ENCODE peak calls at places on chromosomes 12 and 14, in nine cellular contexts. One of them, this sample, is unnamed.

GRCh38 chr14:63282997-63283396 is 35.7 kb downstream of the GPHB5 start:
- DNase-seq in activated CD4-positive, alpha-beta T cell treated with anti-CD3 and anti-CD28 coated beads, Interleukin-2, amount 10 ng/mL, durations not matched to agents 7 days and 5 days: no peak
- DNase-seq in memory B cell: no peak
- DNase-seq in heart left ventricle: no peak
- DNase-seq in cortex of kidney: no peak
- DNase-seq in progenitor cell of endocrine pancreas: no peak
- DNase-seq in psoas muscle: no peak
- DNase-seq in GM12891: no peak
- DNase-seq in GM12865: peak
- DNase-seq in this sample: no peak

GRCh38 chr12:12510141-12510540 is 52.5 kb downstream of the DUSP16 start:
- DNase-seq in activated CD4-positive, alpha-beta T cell treated with anti-CD3 and anti-CD28 coated beads, Interleukin-2, amount 10 ng/mL, durations not matched to agents 7 days and 5 days: no peak
- DNase-seq in memory B cell: no peak
- DNase-seq in heart left ventricle: no peak
- DNase-seq in cortex of kidney: no peak
- DNase-seq in progenitor cell of endocrine pancreas: no peak
- DNase-seq in psoas muscle: no peak
- DNase-seq in GM12891: no peak
- DNase-seq in GM12865: no peak
- DNase-seq in this sample: no peak

GRCh38 chr12:102232446-102232845 is 34.8 kb upstream of the PMCH start:
- DNase-seq in activated CD4-positive, alpha-beta T cell treated with anti-CD3 and anti-CD28 coated beads, Interleukin-2, amount 10 ng/mL, durations not matched to agents 7 days and 5 days: no peak
- DNase-seq in memory B cell: no peak
- DNase-seq in heart left ventricle: peak
- DNase-seq in cortex of kidney: no peak
- DNase-seq in progenitor cell of endocrine pancreas: no peak
- DNase-seq in psoas muscle: no peak
- DNase-seq in GM12891: no peak
- DNase-seq in GM12865: no peak
- DNase-seq in this sample: no peak

GRCh38 chr14:91387135-91387849 is 30.3 kb downstream of the CCDC88C start:
- DNase-seq in activated CD4-positive, alpha-beta T cell treated with anti-CD3 and anti-CD28 coated beads, Interleukin-2, amount 10 ng/mL, durations not matched to agents 7 days and 5 days: no peak
- DNase-seq in memory B cell: no peak
- DNase-seq in heart left ventricle: no peak
- DNase-seq in cortex of kidney: no peak
- DNase-seq in progenitor cell of endocrine pancreas: no peak
- DNase-seq in psoas muscle: peak
- DNase-seq in GM12891: no peak
- DNase-seq in GM12865: no peak
- DNase-seq in this sample: no peak

GRCh38 chr14:73237219-73237785 is at the start of gene PAPLN:
- DNase-seq in activated CD4-positive, alpha-beta T cell treated with anti-CD3 and anti-CD28 coated beads, Interleukin-2, amount 10 ng/mL, durations not matched to agents 7 days and 5 days: no peak
- DNase-seq in memory B cell: peak
- DNase-seq in heart left ventricle: no peak
- DNase-seq in cortex of kidney: no peak
- DNase-seq in progenitor cell of endocrine pancreas: no peak
- DNase-seq in psoas muscle: peak
- DNase-seq in GM12891: no peak
- DNase-seq in GM12865: no peak
- DNase-seq in this sample: no peak

GRCh38 chr12:95218852-95219171 is 1.2 kb downstream of the VEZT start:
- DNase-seq in activated CD4-positive, alpha-beta T cell treated with anti-CD3 and anti-CD28 coated beads, Interleukin-2, amount 10 ng/mL, durations not matched to agents 7 days and 5 days: peak
- DNase-seq in memory B cell: peak
- DNase-seq in heart left ventricle: no peak
- DNase-seq in cortex of kidney: no peak
- DNase-seq in progenitor cell of endocrine pancreas: no peak
- DNase-seq in psoas muscle: no peak
- DNase-seq in GM12891: no peak
- DNase-seq in GM12865: peak
- DNase-seq in this sample: peak

GRCh38 chr12:119780786-119781434 is 96.2 kb downstream of the CIT start:
- DNase-seq in activated CD4-positive, alpha-beta T cell treated with anti-CD3 and anti-CD28 coated beads, Interleukin-2, amount 10 ng/mL, durations not matched to agents 7 days and 5 days: no peak
- DNase-seq in memory B cell: no peak
- DNase-seq in heart left ventricle: no peak
- DNase-seq in cortex of kidney: no peak
- DNase-seq in progenitor cell of endocrine pancreas: peak
- DNase-seq in psoas muscle: no peak
- DNase-seq in GM12891: no peak
- DNase-seq in GM12865: no peak
- DNase-seq in this sample: no peak

GRCh38 chr12:83954939-83955601 is 957.5 kb downstream of the SLC6A15 start:
- DNase-seq in activated CD4-positive, alpha-beta T cell treated with anti-CD3 and anti-CD28 coated beads, Interleukin-2, amount 10 ng/mL, durations not matched to agents 7 days and 5 days: no peak
- DNase-seq in memory B cell: no peak
- DNase-seq in heart left ventricle: no peak
- DNase-seq in cortex of kidney: no peak
- DNase-seq in progenitor cell of endocrine pancreas: no peak
- DNase-seq in psoas muscle: no peak
- DNase-seq in GM12891: no peak
- DNase-seq in GM12865: peak
- DNase-seq in this sample: peak

GRCh38 chr12:81644503-81644902 is 114.6 kb downstream of the PPFIA2 start:
- DNase-seq in activated CD4-positive, alpha-beta T cell treated with anti-CD3 and anti-CD28 coated beads, Interleukin-2, amount 10 ng/mL, durations not matched to agents 7 days and 5 days: no peak
- DNase-seq in memory B cell: no peak
- DNase-seq in heart left ventricle: no peak
- DNase-seq in cortex of kidney: no peak
- DNase-seq in progenitor cell of endocrine pancreas: no peak
- DNase-seq in psoas muscle: no peak
- DNase-seq in GM12891: no peak
- DNase-seq in GM12865: peak
- DNase-seq in this sample: peak

GRCh38 chr14:82872494-82872893 is 1338.8 kb upstream of the SEL1L start:
- DNase-seq in activated CD4-positive, alpha-beta T cell treated with anti-CD3 and anti-CD28 coated beads, Interleukin-2, amount 10 ng/mL, durations not matched to agents 7 days and 5 days: no peak
- DNase-seq in memory B cell: no peak
- DNase-seq in heart left ventricle: no peak
- DNase-seq in cortex of kidney: no peak
- DNase-seq in progenitor cell of endocrine pancreas: no peak
- DNase-seq in psoas muscle: no peak
- DNase-seq in GM12891: no peak
- DNase-seq in GM12865: peak
- DNase-seq in this sample: peak

GRCh38 chr12:22121224-22121623 is 75.2 kb downstream of the CMAS start:
- DNase-seq in activated CD4-positive, alpha-beta T cell treated with anti-CD3 and anti-CD28 coated beads, Interleukin-2, amount 10 ng/mL, durations not matched to agents 7 days and 5 days: peak
- DNase-seq in memory B cell: peak
- DNase-seq in heart left ventricle: no peak
- DNase-seq in cortex of kidney: no peak
- DNase-seq in progenitor cell of endocrine pancreas: no peak
- DNase-seq in psoas muscle: no peak
- DNase-seq in GM12891: no peak
- DNase-seq in GM12865: peak
- DNase-seq in this sample: peak

GRCh38 chr14:34050606-34051005 is 99.7 kb upstream of the EGLN3 start:
- DNase-seq in activated CD4-positive, alpha-beta T cell treated with anti-CD3 and anti-CD28 coated beads, Interleukin-2, amount 10 ng/mL, durations not matched to agents 7 days and 5 days: no peak
- DNase-seq in memory B cell: no peak
- DNase-seq in heart left ventricle: no peak
- DNase-seq in cortex of kidney: no peak
- DNase-seq in progenitor cell of endocrine pancreas: no peak
- DNase-seq in psoas muscle: no peak
- DNase-seq in GM12891: no peak
- DNase-seq in GM12865: no peak
- DNase-seq in this sample: no peak

GRCh38 chr12:106139422-106140141 is 828 bp upstream of the NUAK1 start:
- DNase-seq in activated CD4-positive, alpha-beta T cell treated with anti-CD3 and anti-CD28 coated beads, Interleukin-2, amount 10 ng/mL, durations not matched to agents 7 days and 5 days: no peak
- DNase-seq in memory B cell: no peak
- DNase-seq in heart left ventricle: peak
- DNase-seq in cortex of kidney: no peak
- DNase-seq in progenitor cell of endocrine pancreas: peak
- DNase-seq in psoas muscle: peak
- DNase-seq in GM12891: peak
- DNase-seq in GM12865: peak
- DNase-seq in this sample: no peak

This sample was measured in NAMALWA.